ENCODE peak calls at places on chromosomes 16 and 17, in eight cellular contexts. One of them, this sample, is unnamed.

GRCh38 chr16:58119509-58119845 is 9.7 kb downstream of the CFAP20 start:
- DNase-seq in colonic mucosa: no peak
- DNase-seq in trophoblast cell: no peak
- DNase-seq in upper lobe of left lung: no peak
- DNase-seq in pancreas: no peak
- DNase-seq in Peyer's patch: no peak
- DNase-seq in left lung: no peak
- DNase-seq in coronary artery: no peak
- DNase-seq in this sample: peak

GRCh38 chr17:40936976-40937375 is 470 bp downstream of the KRT23 start:
- DNase-seq in colonic mucosa: no peak
- DNase-seq in trophoblast cell: no peak
- DNase-seq in upper lobe of left lung: no peak
- DNase-seq in pancreas: no peak
- DNase-seq in Peyer's patch: no peak
- DNase-seq in left lung: no peak
- DNase-seq in coronary artery: no peak
- DNase-seq in this sample: no peak

GRCh38 chr16:14955546-14956231 is 18.4 kb downstream of the NPIPA1 start:
- DNase-seq in colonic mucosa: peak
- DNase-seq in trophoblast cell: no peak
- DNase-seq in upper lobe of left lung: no peak
- DNase-seq in pancreas: no peak
- DNase-seq in Peyer's patch: no peak
- DNase-seq in left lung: no peak
- DNase-seq in coronary artery: no peak
- DNase-seq in this sample: no peak

GRCh38 chr17:42562845-42563509 is 1.0 kb downstream of the COASY start:
- DNase-seq in colonic mucosa: no peak
- DNase-seq in trophoblast cell: no peak
- DNase-seq in upper lobe of left lung: no peak
- DNase-seq in pancreas: peak
- DNase-seq in Peyer's patch: no peak
- DNase-seq in left lung: no peak
- DNase-seq in coronary artery: no peak
- DNase-seq in this sample: no peak

GRCh38 chr16:58863042-58863441 is 128.9 kb upstream of the GOT2 start:
- DNase-seq in colonic mucosa: no peak
- DNase-seq in trophoblast cell: no peak
- DNase-seq in upper lobe of left lung: no peak
- DNase-seq in pancreas: no peak
- DNase-seq in Peyer's patch: no peak
- DNase-seq in left lung: no peak
- DNase-seq in coronary artery: no peak
- DNase-seq in this sample: no peak

GRCh38 chr17:67831268-67831667 is 6.0 kb downstream of the BPTF start:
- DNase-seq in colonic mucosa: no peak
- DNase-seq in trophoblast cell: no peak
- DNase-seq in upper lobe of left lung: no peak
- DNase-seq in pancreas: no peak
- DNase-seq in Peyer's patch: no peak
- DNase-seq in left lung: no peak
- DNase-seq in coronary artery: no peak
- DNase-seq in this sample: no peak

GRCh38 chr16:83899272-83899897 is 470 bp downstream of the MLYCD start:
- DNase-seq in colonic mucosa: peak
- DNase-seq in trophoblast cell: peak
- DNase-seq in upper lobe of left lung: peak
- DNase-seq in pancreas: peak
- DNase-seq in Peyer's patch: peak
- DNase-seq in left lung: peak
- DNase-seq in coronary artery: peak
- DNase-seq in this sample: no peak

GRCh38 chr16:18839555-18839954 is 38.2 kb upstream of the ARL6IP1 start:
- DNase-seq in colonic mucosa: peak
- DNase-seq in trophoblast cell: peak
- DNase-seq in upper lobe of left lung: peak
- DNase-seq in pancreas: peak
- DNase-seq in Peyer's patch: no peak
- DNase-seq in left lung: no peak
- DNase-seq in coronary artery: no peak
- DNase-seq in this sample: no peak

GRCh38 chr16:12024429-12024828 is 47.9 kb downstream of the SNX29 start:
- DNase-seq in colonic mucosa: no peak
- DNase-seq in trophoblast cell: peak
- DNase-seq in upper lobe of left lung: no peak
- DNase-seq in pancreas: peak
- DNase-seq in Peyer's patch: no peak
- DNase-seq in left lung: no peak
- DNase-seq in coronary artery: no peak
- DNase-seq in this sample: no peak

GRCh38 chr16:20410153-20410723 is 904 bp downstream of the ACSM5 start:
- DNase-seq in colonic mucosa: no peak
- DNase-seq in trophoblast cell: peak
- DNase-seq in upper lobe of left lung: peak
- DNase-seq in pancreas: no peak
- DNase-seq in Peyer's patch: no peak
- DNase-seq in left lung: no peak
- DNase-seq in coronary artery: no peak
- DNase-seq in this sample: no peak

GRCh38 chr16:67246081-67246944 is 968 bp downstream of the FHOD1 start:
- DNase-seq in colonic mucosa: peak
- DNase-seq in trophoblast cell: peak
- DNase-seq in upper lobe of left lung: peak
- DNase-seq in pancreas: peak
- DNase-seq in Peyer's patch: peak
- DNase-seq in left lung: peak
- DNase-seq in coronary artery: peak
- DNase-seq in this sample: no peak

GRCh38 chr16:2468142-2468724 is 2.9 kb upstream of the NTN3 start:
- DNase-seq in colonic mucosa: no peak
- DNase-seq in trophoblast cell: peak
- DNase-seq in upper lobe of left lung: no peak
- DNase-seq in pancreas: no peak
- DNase-seq in Peyer's patch: no peak
- DNase-seq in left lung: no peak
- DNase-seq in coronary artery: no peak
- DNase-seq in this sample: no peak

DNA sequence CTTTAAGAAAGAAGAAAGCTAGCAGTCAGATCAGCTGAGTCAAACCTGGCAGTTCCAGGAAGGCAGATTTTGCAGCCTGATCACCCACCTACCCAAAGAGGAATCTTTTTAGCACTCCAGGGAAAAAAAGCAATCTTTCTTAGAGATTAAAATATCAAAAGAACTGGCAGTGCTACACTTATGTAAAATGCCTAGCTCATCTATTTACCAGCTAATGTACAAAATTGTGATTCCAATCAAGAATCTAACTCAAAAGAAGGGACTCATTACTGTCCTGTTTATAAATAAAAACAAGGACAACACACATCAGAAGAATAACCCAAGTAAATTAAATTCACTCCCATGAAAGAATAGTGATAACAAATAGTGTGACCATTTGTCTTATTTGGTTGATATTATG is 222.4 kb upstream of the ERCC4 start:
- DNase-seq in colonic mucosa: no peak
- DNase-seq in trophoblast cell: no peak
- DNase-seq in upper lobe of left lung: no peak
- DNase-seq in pancreas: no peak
- DNase-seq in Peyer's patch: no peak
- DNase-seq in left lung: no peak
- DNase-seq in coronary artery: no peak
- DNase-seq in this sample: no peak
- H3K4me3 ChIP-seq in colonic mucosa: no peak
- H3K4me3 ChIP-seq in trophoblast cell: no peak
- H3K4me3 ChIP-seq in upper lobe of left lung: no peak
- H3K4me3 ChIP-seq in pancreas: no peak
- H3K4me3 ChIP-seq in Peyer's patch: no peak
- H3K4me3 ChIP-seq in left lung: no peak
- H3K4me3 ChIP-seq in coronary artery: no peak
- H3K4me3 ChIP-seq in this sample: no peak

DNA sequence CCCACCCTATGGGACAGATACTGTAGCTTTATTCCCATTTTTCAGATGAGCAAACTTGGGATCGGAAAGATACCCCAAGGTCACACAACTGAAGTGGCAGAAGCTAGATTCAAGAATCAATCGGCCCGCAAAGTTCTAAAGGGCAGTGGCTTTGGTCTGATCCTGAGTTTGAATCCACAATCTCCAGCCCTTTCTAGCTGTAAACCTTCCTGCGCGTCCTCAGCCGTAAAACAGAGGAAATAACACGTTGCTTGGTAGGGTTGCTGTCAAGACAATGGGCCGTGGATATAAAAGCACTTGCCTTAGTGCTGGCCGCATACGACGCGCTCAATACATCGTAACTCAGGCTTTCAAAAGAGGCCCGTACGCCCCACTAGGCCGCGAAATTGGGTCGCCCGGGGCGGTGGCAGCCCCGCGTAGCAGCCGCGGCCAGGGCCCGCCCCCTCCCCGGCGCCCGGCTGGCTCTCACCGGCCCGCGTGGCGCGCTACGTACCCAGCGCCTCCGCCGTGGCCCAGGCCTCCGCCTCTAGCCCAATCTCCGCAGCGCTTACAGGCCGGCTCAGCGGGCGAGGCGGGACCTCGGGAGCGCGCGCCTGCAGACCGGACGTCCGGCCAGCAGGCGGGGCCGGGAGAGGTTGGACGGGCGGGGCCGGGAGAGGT is at the start of gene DCAKD:
- DNase-seq in colonic mucosa: peak
- DNase-seq in trophoblast cell: peak
- DNase-seq in upper lobe of left lung: peak
- DNase-seq in pancreas: peak
- DNase-seq in Peyer's patch: peak
- DNase-seq in left lung: peak
- DNase-seq in coronary artery: peak
- DNase-seq in this sample: peak
- H3K27ac ChIP-seq in colonic mucosa: peak
- H3K27ac ChIP-seq in trophoblast cell: peak
- H3K27ac ChIP-seq in upper lobe of left lung: peak
- H3K27ac ChIP-seq in pancreas: peak
- H3K27ac ChIP-seq in Peyer's patch: peak
- H3K27ac ChIP-seq in left lung: peak
- H3K27ac ChIP-seq in coronary artery: peak
- H3K27ac ChIP-seq in this sample: peak

DNA sequence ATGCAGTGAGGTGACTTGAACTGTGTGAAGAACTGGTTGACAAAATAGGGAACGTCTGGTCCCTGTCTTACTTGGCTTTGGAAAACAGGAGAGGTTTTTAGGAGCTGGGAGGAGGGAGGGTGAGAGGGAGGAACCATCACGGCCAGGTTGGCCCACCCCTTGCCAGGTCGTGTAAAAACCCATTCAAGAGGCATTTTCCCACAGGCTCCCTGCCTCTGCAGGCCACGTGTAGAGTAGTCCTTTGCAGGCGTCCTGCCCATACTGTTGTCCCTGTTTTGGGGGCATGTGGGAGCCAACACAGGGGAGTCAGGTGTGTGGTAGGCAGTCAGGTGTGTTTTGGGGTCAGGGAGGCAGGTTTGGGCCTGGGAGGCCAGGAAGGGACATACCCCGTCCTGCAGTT is 169.4 kb downstream of the RAB11FIP4 start:
- DNase-seq in colonic mucosa: no peak
- DNase-seq in trophoblast cell: peak
- DNase-seq in upper lobe of left lung: no peak
- DNase-seq in pancreas: no peak
- DNase-seq in Peyer's patch: no peak
- DNase-seq in left lung: no peak
- DNase-seq in coronary artery: no peak
- DNase-seq in this sample: no peak
- H3K4me3 ChIP-seq in colonic mucosa: no peak
- H3K4me3 ChIP-seq in trophoblast cell: no peak
- H3K4me3 ChIP-seq in upper lobe of left lung: no peak
- H3K4me3 ChIP-seq in pancreas: no peak
- H3K4me3 ChIP-seq in Peyer's patch: no peak
- H3K4me3 ChIP-seq in left lung: peak
- H3K4me3 ChIP-seq in coronary artery: peak
- H3K4me3 ChIP-seq in this sample: peak

DNA sequence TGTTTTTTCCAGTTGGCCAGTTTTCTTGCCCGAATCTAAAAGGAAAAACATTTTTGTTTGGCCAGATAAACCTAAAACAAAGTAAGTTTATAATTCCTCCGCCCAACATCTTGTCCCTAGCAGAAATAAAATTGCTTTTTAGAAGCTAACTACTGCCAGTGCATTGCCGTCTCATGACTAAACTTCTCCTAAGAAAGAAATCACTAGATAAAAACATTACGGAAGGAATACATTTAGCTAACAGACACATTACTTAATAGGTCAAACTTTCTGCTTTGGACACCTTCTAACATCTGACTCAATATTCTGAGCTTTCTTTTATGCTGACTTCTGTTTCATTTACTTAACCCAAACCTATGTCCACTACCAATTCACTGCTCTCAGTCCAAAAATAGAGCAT is 36.2 kb downstream of the FBXL20 start:
- DNase-seq in colonic mucosa: no peak
- DNase-seq in trophoblast cell: peak
- DNase-seq in upper lobe of left lung: no peak
- DNase-seq in pancreas: no peak
- DNase-seq in Peyer's patch: no peak
- DNase-seq in left lung: no peak
- DNase-seq in coronary artery: no peak
- DNase-seq in this sample: no peak
- H3K27ac ChIP-seq in colonic mucosa: no peak
- H3K27ac ChIP-seq in trophoblast cell: no peak
- H3K27ac ChIP-seq in upper lobe of left lung: peak
- H3K27ac ChIP-seq in pancreas: no peak
- H3K27ac ChIP-seq in Peyer's patch: no peak
- H3K27ac ChIP-seq in left lung: peak
- H3K27ac ChIP-seq in coronary artery: peak
- H3K27ac ChIP-seq in this sample: no peak

DNA sequence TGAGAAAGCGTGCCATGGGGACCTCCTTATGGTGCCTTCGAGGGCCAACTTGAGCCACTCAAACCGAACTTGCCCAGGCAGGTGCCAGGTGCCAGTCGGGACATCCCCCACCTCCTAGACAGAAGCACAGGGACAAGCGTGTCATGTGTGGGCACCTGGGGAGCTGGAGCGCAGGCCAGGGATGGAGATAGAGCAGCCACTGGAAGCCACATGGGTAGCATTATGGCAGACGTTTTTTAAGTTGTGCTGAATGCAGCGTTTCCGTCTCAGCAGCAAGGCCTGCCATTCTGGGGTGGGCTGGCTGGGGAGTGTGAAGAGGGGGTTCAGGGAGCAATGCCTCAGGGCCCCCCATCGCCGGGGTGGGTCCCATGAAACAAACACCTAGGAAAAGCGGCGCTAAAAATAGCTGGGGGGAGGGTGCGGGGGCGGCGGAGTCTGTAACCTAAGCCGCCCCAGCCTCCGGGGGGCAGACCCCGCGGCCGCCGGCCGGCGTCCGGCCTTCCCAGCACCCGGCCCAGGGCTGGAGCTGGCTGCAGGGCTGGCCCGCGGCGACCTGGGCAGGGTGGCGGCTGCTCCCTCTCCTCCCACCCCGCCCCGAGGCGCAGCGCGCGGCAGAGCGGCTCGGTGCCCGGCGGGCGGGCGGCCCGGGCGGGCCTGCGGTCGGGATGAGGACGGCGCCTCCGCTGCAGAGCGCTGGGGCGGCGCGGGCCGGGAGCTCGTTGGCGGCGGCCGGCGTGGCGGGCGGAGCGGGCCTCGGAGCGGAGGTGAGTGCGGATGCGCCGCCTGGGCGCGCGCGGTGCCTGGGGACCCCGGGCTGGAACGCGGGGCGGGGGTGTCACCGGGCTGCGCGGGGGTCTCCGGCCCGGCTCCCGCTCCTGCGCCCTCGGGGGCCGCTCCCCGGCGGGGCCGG is at the start of gene ZNF469:
- DNase-seq in colonic mucosa: no peak
- DNase-seq in trophoblast cell: no peak
- DNase-seq in upper lobe of left lung: no peak
- DNase-seq in pancreas: no peak
- DNase-seq in Peyer's patch: no peak
- DNase-seq in left lung: peak
- DNase-seq in coronary artery: no peak
- DNase-seq in this sample: peak
- H3K4me3 ChIP-seq in colonic mucosa: peak
- H3K4me3 ChIP-seq in trophoblast cell: peak
- H3K4me3 ChIP-seq in upper lobe of left lung: peak
- H3K4me3 ChIP-seq in pancreas: no peak
- H3K4me3 ChIP-seq in Peyer's patch: peak
- H3K4me3 ChIP-seq in left lung: peak
- H3K4me3 ChIP-seq in coronary artery: peak
- H3K4me3 ChIP-seq in this sample: peak